ENCODE peak calls at places on chromosomes 4 and X, in five cellular contexts. E is PC-3, I is IMR-90, F is neuronal stem cell, X is OCI-LY7. L is an unnamed sample.

GRCh38 chr4:154707877-154708276 is 35.9 kb upstream of the LRAT start:
- DNase-seq in I (no peak), X (no peak), E (peak), F (no peak), L (peak)

GRCh38 chrX:48945517-48946348 is 11.7 kb downstream of the OTUD5 start:
- DNase-seq in X (peak), E (peak), F (no peak), I (peak), L (peak)

GRCh38 chrX:2498781-2499302 is 1.9 kb downstream of the DHRSX start:
- DNase-seq in E (no peak), F (no peak), X (peak), I (peak), L (no peak)

GRCh38 chr4:176475091-176475490 is 155.3 kb downstream of the SPCS3 start:
- DNase-seq in X (no peak), F (no peak), E (no peak), I (no peak), L (no peak)

GRCh38 chr4:138242076-138242829 is at the start of gene SLC7A11:
- DNase-seq in I (peak), X (peak), E (peak), F (peak), L (peak)

GRCh38 chr4:167614866-167615265 is 380.6 kb upstream of the SPOCK3 start:
- DNase-seq in F (no peak), I (no peak), X (no peak), E (peak), L (peak)

GRCh38 chrX:151621422-151621821 is 57.9 kb downstream of the PASD1 start:
- DNase-seq in E (no peak), I (no peak), F (no peak), X (no peak), L (no peak)

GRCh38 chr4:70651864-70652506 is 14.3 kb downstream of the JCHAIN start:
- DNase-seq in X (peak), F (peak), I (peak), E (peak), L (peak)

GRCh38 chrX:131735127-131735526 is 191.3 kb downstream of the OR13H1 start:
- DNase-seq in I (no peak), F (no peak), X (no peak), E (no peak), L (peak)

GRCh38 chr4:26356067-26356466 is 35.3 kb downstream of the RBPJ start:
- DNase-seq in F (no peak), I (peak), E (peak), X (peak), L (peak)

GRCh38 chrX:41442824-41443560 is 4.2 kb upstream of the NYX start:
- DNase-seq in I (no peak), F (no peak), E (no peak), X (peak), L (no peak)
- H2AFZ ChIP-seq in I (peak), F (peak), E (peak), X (peak), L (peak)

DNA sequence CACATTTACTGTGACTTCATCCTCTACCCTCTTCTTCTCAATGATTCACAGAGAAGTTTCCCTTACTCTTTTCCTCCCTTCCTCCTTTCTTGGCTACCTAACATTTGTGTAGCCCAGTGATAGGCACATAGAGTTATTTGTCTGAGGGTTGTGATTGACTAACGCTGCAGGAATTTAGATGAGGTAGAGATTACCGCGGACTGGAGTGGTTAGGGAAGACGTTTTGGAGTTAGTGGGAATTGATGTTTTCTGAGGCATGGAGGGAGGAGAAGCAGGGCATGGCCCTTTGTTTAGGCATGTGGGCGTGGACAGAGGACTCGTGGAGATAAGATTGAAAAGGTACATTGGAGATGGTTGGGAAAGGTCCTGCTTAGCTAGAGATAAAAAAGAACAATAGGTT is 246.7 kb downstream of the GPAT3 start:
- DNase-seq in I (no peak), F (no peak), X (no peak), E (no peak), L (no peak)
- H2AFZ ChIP-seq in I (no peak), F (no peak), X (no peak), E (no peak), L (no peak)

GRCh38 chr4:132313852-132314251 is 835.2 kb upstream of the PCDH10 start:
- DNase-seq in X (no peak), I (no peak), F (no peak), E (no peak), L (no peak)
- H2AFZ ChIP-seq in X (no peak), I (no peak), F (peak), E (no peak), L (no peak)

DNA sequence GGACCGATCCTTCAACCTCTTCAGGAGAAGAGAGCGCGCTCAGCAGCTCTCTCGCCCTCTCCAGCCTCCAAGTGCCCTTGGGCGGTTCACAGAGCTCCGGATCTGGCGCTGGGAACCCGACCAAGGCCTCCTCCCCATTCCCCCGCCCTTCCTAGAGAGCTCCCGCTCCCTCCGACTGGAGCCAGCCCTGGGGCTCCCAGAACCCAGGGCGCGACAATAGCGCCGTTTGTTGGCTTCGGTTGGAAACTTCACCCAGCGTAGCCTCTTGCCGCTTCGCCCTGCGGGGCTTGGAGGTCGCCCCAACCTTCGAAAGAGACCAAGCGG is 3.1 kb upstream of the SOX3 start:
- DNase-seq in E (peak), X (no peak), I (no peak), F (peak), L (no peak)
- H2AFZ ChIP-seq in E (no peak), X (no peak), I (no peak), F (peak), L (no peak)

DNA sequence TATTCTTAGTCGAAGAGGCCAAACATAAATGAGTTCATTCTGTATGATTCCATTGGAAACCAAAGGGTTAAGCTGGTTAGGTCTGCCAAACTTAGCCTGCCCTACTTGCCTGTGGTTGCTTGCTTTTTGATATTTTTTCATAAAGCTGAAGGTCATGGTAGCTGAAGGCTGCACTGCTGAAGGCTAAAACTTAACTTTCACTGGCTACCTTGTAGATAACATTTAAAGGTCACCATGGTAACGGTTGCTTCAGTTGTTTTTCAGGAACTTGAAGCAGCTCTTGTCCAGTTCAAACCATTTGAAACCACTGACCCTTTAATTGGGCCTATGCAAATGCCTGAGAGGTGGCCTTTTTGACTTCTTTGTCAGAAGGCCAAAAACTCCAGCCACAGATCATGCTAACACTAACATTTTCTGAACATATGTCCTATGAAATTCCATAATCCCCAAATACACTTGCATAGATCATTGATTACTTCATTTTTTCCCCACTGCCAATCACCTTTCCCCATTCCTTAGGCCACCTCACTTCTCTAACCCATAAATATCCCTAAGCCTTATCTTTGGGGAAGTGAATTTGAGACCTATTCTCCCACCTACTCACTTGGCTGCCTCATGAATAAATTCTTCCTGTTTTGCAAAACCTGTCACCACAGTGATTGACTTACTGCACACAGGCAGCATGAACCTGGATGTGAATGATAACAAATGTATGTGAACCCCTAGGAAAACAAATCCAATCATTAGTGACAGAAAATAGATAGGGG is 10.7 kb upstream of the SMIM10L2A start:
- DNase-seq in I (no peak), F (no peak), X (no peak), E (no peak), L (no peak)
- H2AFZ ChIP-seq in I (no peak), F (peak), X (no peak), E (no peak), L (no peak)

DNA sequence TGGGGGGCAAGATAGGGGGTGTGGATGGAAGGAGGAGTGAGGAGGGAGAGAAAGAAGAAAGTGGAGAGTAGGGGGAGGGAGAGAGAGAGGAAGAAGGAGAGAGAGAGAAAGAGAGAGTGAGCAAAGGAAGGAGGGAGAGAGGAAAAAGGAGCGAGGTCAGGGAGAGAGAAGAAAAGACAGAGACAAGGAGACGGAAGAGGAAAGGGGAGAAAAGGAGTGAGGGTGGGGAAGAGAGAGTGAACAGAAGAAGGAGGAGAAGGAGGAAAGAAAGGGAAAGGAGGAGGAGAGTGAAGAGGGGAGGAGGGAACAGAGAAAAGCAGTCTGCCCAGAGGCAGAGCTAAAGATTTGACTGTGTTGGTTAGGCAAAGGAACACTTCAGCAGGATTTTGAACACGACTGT is 181.6 kb downstream of the MID1IP1 start:
- DNase-seq in F (no peak), X (no peak), I (no peak), E (no peak), L (no peak)
- H2AFZ ChIP-seq in F (no peak), X (no peak), I (no peak), E (no peak), L (no peak)

GRCh38 chrX:150018931-150019331 is 80.6 kb upstream of the EOLA2 start:
- DNase-seq in X (no peak), F (no peak), E (no peak), I (peak), L (no peak)
- H2AFZ ChIP-seq in X (no peak), F (no peak), E (no peak), I (no peak), L (no peak)